ENCODE peak calls at places on chromosomes 3 and 15, in eight cellular contexts. One of them, this sample, is unnamed.

GRCh38 chr15:59379524-59379923 is 6.9 kb upstream of the MYO1E start:
- DNase-seq in fibroblast of pulmonary artery: no peak
- DNase-seq in progenitor cell of endocrine pancreas: no peak
- DNase-seq in mesothelial cell of epicardium: no peak
- DNase-seq in upper lobe of right lung: no peak
- DNase-seq in GM13976: no peak
- DNase-seq in endothelial cell: no peak
- DNase-seq in cardiac fibroblast: no peak
- DNase-seq in this sample: no peak

GRCh38 chr3:128550471-128551126 is 57.6 kb upstream of the GATA2 start:
- DNase-seq in mesothelial cell of epicardium: no peak
- DNase-seq in upper lobe of right lung: peak
- DNase-seq in cardiac fibroblast: no peak
- DNase-seq in progenitor cell of endocrine pancreas: no peak
- DNase-seq in fibroblast of pulmonary artery: no peak
- DNase-seq in GM13976: no peak
- DNase-seq in endothelial cell: no peak
- DNase-seq in this sample: no peak

GRCh38 chr3:185151101-185151958 is 1.5 kb downstream of the C3orf70 start:
- DNase-seq in upper lobe of right lung: no peak
- DNase-seq in fibroblast of pulmonary artery: no peak
- DNase-seq in GM13976: no peak
- DNase-seq in cardiac fibroblast: peak
- DNase-seq in endothelial cell: no peak
- DNase-seq in mesothelial cell of epicardium: no peak
- DNase-seq in progenitor cell of endocrine pancreas: no peak
- DNase-seq in this sample: no peak

GRCh38 chr15:42474857-42475256 is 16.1 kb downstream of the ZNF106 start:
- DNase-seq in upper lobe of right lung: no peak
- DNase-seq in GM13976: no peak
- DNase-seq in mesothelial cell of epicardium: no peak
- DNase-seq in cardiac fibroblast: no peak
- DNase-seq in endothelial cell: no peak
- DNase-seq in progenitor cell of endocrine pancreas: no peak
- DNase-seq in fibroblast of pulmonary artery: no peak
- DNase-seq in this sample: no peak

GRCh38 chr15:33424025-33424424 is 113.3 kb downstream of the RYR3 start:
- DNase-seq in mesothelial cell of epicardium: no peak
- DNase-seq in fibroblast of pulmonary artery: no peak
- DNase-seq in cardiac fibroblast: no peak
- DNase-seq in GM13976: no peak
- DNase-seq in upper lobe of right lung: no peak
- DNase-seq in endothelial cell: no peak
- DNase-seq in progenitor cell of endocrine pancreas: no peak
- DNase-seq in this sample: no peak

GRCh38 chr15:67456677-67457529 is 64.0 kb upstream of the C15orf61 start:
- DNase-seq in cardiac fibroblast: peak
- DNase-seq in upper lobe of right lung: peak
- DNase-seq in progenitor cell of endocrine pancreas: peak
- DNase-seq in endothelial cell: peak
- DNase-seq in GM13976: peak
- DNase-seq in mesothelial cell of epicardium: peak
- DNase-seq in fibroblast of pulmonary artery: peak
- DNase-seq in this sample: peak

GRCh38 chr3:180278583-180279188 is 241.9 kb upstream of the PEX5L start:
- DNase-seq in GM13976: peak
- DNase-seq in endothelial cell: no peak
- DNase-seq in upper lobe of right lung: no peak
- DNase-seq in cardiac fibroblast: no peak
- DNase-seq in progenitor cell of endocrine pancreas: no peak
- DNase-seq in fibroblast of pulmonary artery: no peak
- DNase-seq in mesothelial cell of epicardium: no peak
- DNase-seq in this sample: no peak

GRCh38 chr3:78846688-78847087 is 921.1 kb downstream of the ROBO1 start:
- DNase-seq in mesothelial cell of epicardium: no peak
- DNase-seq in GM13976: no peak
- DNase-seq in endothelial cell: no peak
- DNase-seq in fibroblast of pulmonary artery: peak
- DNase-seq in upper lobe of right lung: no peak
- DNase-seq in progenitor cell of endocrine pancreas: no peak
- DNase-seq in cardiac fibroblast: peak
- DNase-seq in this sample: peak

GRCh38 chr15:74176262-74177208 is 3.0 kb downstream of the ISLR start:
- DNase-seq in mesothelial cell of epicardium: no peak
- DNase-seq in GM13976: no peak
- DNase-seq in endothelial cell: no peak
- DNase-seq in upper lobe of right lung: peak
- DNase-seq in cardiac fibroblast: no peak
- DNase-seq in fibroblast of pulmonary artery: no peak
- DNase-seq in progenitor cell of endocrine pancreas: no peak
- DNase-seq in this sample: no peak

GRCh38 chr3:151460774-151461450 is at the start of gene IGSF10:
- DNase-seq in endothelial cell: peak
- DNase-seq in upper lobe of right lung: peak
- DNase-seq in mesothelial cell of epicardium: no peak
- DNase-seq in GM13976: peak
- DNase-seq in progenitor cell of endocrine pancreas: no peak
- DNase-seq in cardiac fibroblast: no peak
- DNase-seq in fibroblast of pulmonary artery: peak
- DNase-seq in this sample: no peak

GRCh38 chr3:56795807-56796185 is 6.0 kb downstream of the ARHGEF3 start:
- DNase-seq in GM13976: no peak
- DNase-seq in fibroblast of pulmonary artery: no peak
- DNase-seq in cardiac fibroblast: no peak
- DNase-seq in upper lobe of right lung: no peak
- DNase-seq in mesothelial cell of epicardium: no peak
- DNase-seq in progenitor cell of endocrine pancreas: no peak
- DNase-seq in endothelial cell: no peak
- DNase-seq in this sample: no peak

GRCh38 chr15:72358532-72359180 is 17.2 kb downstream of the HEXA start:
- DNase-seq in cardiac fibroblast: peak
- DNase-seq in upper lobe of right lung: peak
- DNase-seq in GM13976: no peak
- DNase-seq in mesothelial cell of epicardium: no peak
- DNase-seq in endothelial cell: no peak
- DNase-seq in fibroblast of pulmonary artery: peak
- DNase-seq in progenitor cell of endocrine pancreas: no peak
- DNase-seq in this sample: no peak

GRCh38 chr15:39511000-39511914 is 69.6 kb upstream of the THBS1 start:
- DNase-seq in GM13976: no peak
- DNase-seq in progenitor cell of endocrine pancreas: no peak
- DNase-seq in endothelial cell: no peak
- DNase-seq in upper lobe of right lung: no peak
- DNase-seq in cardiac fibroblast: peak
- DNase-seq in mesothelial cell of epicardium: no peak
- DNase-seq in fibroblast of pulmonary artery: peak
- DNase-seq in this sample: peak

GRCh38 chr3:125375950-125376679 is 990 bp upstream of the ZNF148 start:
- DNase-seq in fibroblast of pulmonary artery: no peak
- DNase-seq in upper lobe of right lung: no peak
- DNase-seq in GM13976: no peak
- DNase-seq in progenitor cell of endocrine pancreas: no peak
- DNase-seq in endothelial cell: no peak
- DNase-seq in cardiac fibroblast: no peak
- DNase-seq in mesothelial cell of epicardium: no peak
- DNase-seq in this sample: no peak

GRCh38 chr3:13282528-13282985 is 137.6 kb downstream of the NUP210 start:
- DNase-seq in endothelial cell: no peak
- DNase-seq in cardiac fibroblast: no peak
- DNase-seq in upper lobe of right lung: no peak
- DNase-seq in fibroblast of pulmonary artery: no peak
- DNase-seq in mesothelial cell of epicardium: no peak
- DNase-seq in progenitor cell of endocrine pancreas: no peak
- DNase-seq in GM13976: peak
- DNase-seq in this sample: no peak

DNA sequence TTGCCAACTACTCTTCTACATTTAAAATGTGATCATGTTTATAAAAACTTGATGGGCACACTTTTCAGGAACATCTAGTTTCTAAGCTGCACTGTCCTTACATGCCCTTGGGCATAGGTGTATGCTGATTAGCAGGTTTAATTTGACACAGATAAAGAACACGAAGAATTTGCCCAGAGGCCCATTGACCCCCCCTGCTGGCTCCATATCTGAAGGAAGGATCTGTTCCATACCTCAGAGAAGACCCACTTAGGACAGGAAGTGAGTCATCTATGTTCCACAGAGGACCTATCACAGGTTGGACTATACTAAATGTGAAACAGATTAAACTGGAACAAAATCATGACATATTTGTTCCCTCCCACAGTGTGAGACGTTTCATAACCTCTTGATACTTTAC is 92.8 kb upstream of the LPP start:
- DNase-seq in upper lobe of right lung: no peak
- DNase-seq in progenitor cell of endocrine pancreas: no peak
- DNase-seq in fibroblast of pulmonary artery: peak
- DNase-seq in cardiac fibroblast: peak
- DNase-seq in mesothelial cell of epicardium: no peak
- DNase-seq in endothelial cell: no peak
- DNase-seq in GM13976: peak
- DNase-seq in this sample: peak
- TF ChIP-seq CTCF in upper lobe of right lung: no peak
- TF ChIP-seq CTCF in progenitor cell of endocrine pancreas: no peak
- TF ChIP-seq CTCF in fibroblast of pulmonary artery: no peak
- TF ChIP-seq CTCF in cardiac fibroblast: no peak
- TF ChIP-seq CTCF in mesothelial cell of epicardium: no peak
- TF ChIP-seq CTCF in endothelial cell: no peak
- TF ChIP-seq CTCF in GM13976: no peak
- TF ChIP-seq CTCF in this sample: no peak

GRCh38 chr3:50342818-50343633 is 2.4 kb upstream of the RASSF1 start:
- DNase-seq in progenitor cell of endocrine pancreas: no peak
- DNase-seq in GM13976: no peak
- DNase-seq in fibroblast of pulmonary artery: no peak
- DNase-seq in endothelial cell: no peak
- DNase-seq in upper lobe of right lung: no peak
- DNase-seq in cardiac fibroblast: no peak
- DNase-seq in mesothelial cell of epicardium: no peak
- DNase-seq in this sample: no peak
- TF ChIP-seq CTCF in progenitor cell of endocrine pancreas: peak
- TF ChIP-seq CTCF in GM13976: no peak
- TF ChIP-seq CTCF in fibroblast of pulmonary artery: peak
- TF ChIP-seq CTCF in endothelial cell: no peak
- TF ChIP-seq CTCF in upper lobe of right lung: no peak
- TF ChIP-seq CTCF in cardiac fibroblast: no peak
- TF ChIP-seq CTCF in mesothelial cell of epicardium: no peak
- TF ChIP-seq CTCF in this sample: no peak

GRCh38 chr3:139718415-139718814 is 40.6 kb upstream of the NMNAT3 start:
- DNase-seq in endothelial cell: peak
- DNase-seq in progenitor cell of endocrine pancreas: peak
- DNase-seq in GM13976: no peak
- DNase-seq in mesothelial cell of epicardium: no peak
- DNase-seq in upper lobe of right lung: no peak
- DNase-seq in cardiac fibroblast: peak
- DNase-seq in fibroblast of pulmonary artery: peak
- DNase-seq in this sample: peak
- TF ChIP-seq CTCF in endothelial cell: peak
- TF ChIP-seq CTCF in progenitor cell of endocrine pancreas: peak
- TF ChIP-seq CTCF in GM13976: no peak
- TF ChIP-seq CTCF in mesothelial cell of epicardium: no peak
- TF ChIP-seq CTCF in upper lobe of right lung: peak
- TF ChIP-seq CTCF in cardiac fibroblast: peak
- TF ChIP-seq CTCF in fibroblast of pulmonary artery: peak
- TF ChIP-seq CTCF in this sample: peak

GRCh38 chr15:76035593-76035992 is 23.4 kb upstream of the NRG4 start:
- DNase-seq in cardiac fibroblast: no peak
- DNase-seq in progenitor cell of endocrine pancreas: no peak
- DNase-seq in mesothelial cell of epicardium: no peak
- DNase-seq in endothelial cell: no peak
- DNase-seq in fibroblast of pulmonary artery: no peak
- DNase-seq in upper lobe of right lung: no peak
- DNase-seq in GM13976: no peak
- DNase-seq in this sample: no peak
- TF ChIP-seq CTCF in cardiac fibroblast: no peak
- TF ChIP-seq CTCF in progenitor cell of endocrine pancreas: no peak
- TF ChIP-seq CTCF in mesothelial cell of epicardium: no peak
- TF ChIP-seq CTCF in endothelial cell: no peak
- TF ChIP-seq CTCF in fibroblast of pulmonary artery: no peak
- TF ChIP-seq CTCF in upper lobe of right lung: no peak
- TF ChIP-seq CTCF in GM13976: no peak
- TF ChIP-seq CTCF in this sample: no peak

GRCh38 chr15:77784361-77785292 is 151.9 kb upstream of the LINGO1 start:
- DNase-seq in endothelial cell: peak
- DNase-seq in progenitor cell of endocrine pancreas: no peak
- DNase-seq in mesothelial cell of epicardium: no peak
- DNase-seq in cardiac fibroblast: peak
- DNase-seq in upper lobe of right lung: no peak
- DNase-seq in fibroblast of pulmonary artery: peak
- DNase-seq in GM13976: peak
- DNase-seq in this sample: no peak
- TF ChIP-seq CTCF in endothelial cell: peak
- TF ChIP-seq CTCF in progenitor cell of endocrine pancreas: peak
- TF ChIP-seq CTCF in mesothelial cell of epicardium: no peak
- TF ChIP-seq CTCF in cardiac fibroblast: peak
- TF ChIP-seq CTCF in upper lobe of right lung: peak
- TF ChIP-seq CTCF in fibroblast of pulmonary artery: peak
- TF ChIP-seq CTCF in GM13976: peak
- TF ChIP-seq CTCF in this sample: peak

DNA sequence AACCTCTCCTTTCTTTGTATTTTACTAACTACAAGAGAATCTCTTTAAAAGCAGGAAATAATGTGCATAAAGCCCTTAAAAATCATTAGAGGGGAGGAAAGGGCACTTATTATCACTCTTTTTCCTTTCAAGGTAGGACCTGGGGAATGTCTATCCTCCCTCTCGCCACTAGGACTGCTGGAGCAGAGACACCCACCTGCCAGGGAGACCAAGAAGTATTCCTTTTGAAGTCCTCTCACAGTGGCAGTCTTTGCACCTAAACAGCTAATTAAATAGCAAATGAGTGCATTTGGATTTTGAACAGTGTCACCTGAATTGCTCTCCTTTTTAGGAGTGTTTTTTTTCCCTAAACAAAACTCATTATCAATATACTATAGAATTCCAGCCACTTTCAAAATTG is 874.1 kb downstream of the ZPLD1 start:
- DNase-seq in progenitor cell of endocrine pancreas: no peak
- DNase-seq in fibroblast of pulmonary artery: no peak
- DNase-seq in GM13976: no peak
- DNase-seq in upper lobe of right lung: no peak
- DNase-seq in endothelial cell: no peak
- DNase-seq in cardiac fibroblast: no peak
- DNase-seq in mesothelial cell of epicardium: no peak
- DNase-seq in this sample: no peak
- TF ChIP-seq CTCF in progenitor cell of endocrine pancreas: peak
- TF ChIP-seq CTCF in fibroblast of pulmonary artery: no peak
- TF ChIP-seq CTCF in GM13976: no peak
- TF ChIP-seq CTCF in upper lobe of right lung: no peak
- TF ChIP-seq CTCF in endothelial cell: peak
- TF ChIP-seq CTCF in cardiac fibroblast: no peak
- TF ChIP-seq CTCF in mesothelial cell of epicardium: peak
- TF ChIP-seq CTCF in this sample: peak

This sample was measured in astrocyte of the cerebellum.